ENCODE peak calls at places on chromosome 2, in five cellular contexts. One of them, this sample, is unnamed. For H3K9me3, the result is how much of the 10 kb centered on the place peaks cover.

GRCh38 chr2:191638802-191639172 is 39.1 kb upstream of the NABP1 start:
- DNase-seq in upper lobe of left lung: no peak
- DNase-seq in neural progenitor cell: no peak
- DNase-seq in CD4-positive, alpha-beta memory T cell: no peak
- DNase-seq in CD8-positive, alpha-beta memory T cell: no peak
- DNase-seq in this sample: no peak

GRCh38 chr2:72809095-72809494 is 16.7 kb downstream of the EXOC6B start:
- DNase-seq in upper lobe of left lung: no peak
- DNase-seq in CD8-positive, alpha-beta memory T cell: no peak
- DNase-seq in neural progenitor cell: no peak
- DNase-seq in CD4-positive, alpha-beta memory T cell: no peak
- DNase-seq in this sample: no peak

GRCh38 chr2:30732876-30733275 is 74.4 kb downstream of the CAPN13 start:
- DNase-seq in CD8-positive, alpha-beta memory T cell: no peak
- DNase-seq in upper lobe of left lung: no peak
- DNase-seq in CD4-positive, alpha-beta memory T cell: no peak
- DNase-seq in neural progenitor cell: no peak
- DNase-seq in this sample: no peak

GRCh38 chr2:17780546-17780945 is 26.6 kb downstream of the GEN1 start:
- DNase-seq in neural progenitor cell: no peak
- DNase-seq in upper lobe of left lung: no peak
- DNase-seq in CD8-positive, alpha-beta memory T cell: no peak
- DNase-seq in CD4-positive, alpha-beta memory T cell: no peak
- DNase-seq in this sample: no peak

GRCh38 chr2:191804711-191805230 is 42.1 kb downstream of the CAVIN2 start:
- DNase-seq in CD8-positive, alpha-beta memory T cell: no peak
- DNase-seq in upper lobe of left lung: no peak
- DNase-seq in CD4-positive, alpha-beta memory T cell: no peak
- DNase-seq in neural progenitor cell: no peak
- DNase-seq in this sample: no peak

GRCh38 chr2:96247009-96247408 is 18.8 kb downstream of the TMEM127 start:
- DNase-seq in upper lobe of left lung: no peak
- DNase-seq in neural progenitor cell: no peak
- DNase-seq in CD8-positive, alpha-beta memory T cell: no peak
- DNase-seq in CD4-positive, alpha-beta memory T cell: no peak
- DNase-seq in this sample: no peak

GRCh38 chr2:203021986-203022385 is 7.3 kb downstream of the NBEAL1 start:
- DNase-seq in upper lobe of left lung: no peak
- DNase-seq in neural progenitor cell: no peak
- DNase-seq in CD8-positive, alpha-beta memory T cell: no peak
- DNase-seq in CD4-positive, alpha-beta memory T cell: no peak
- DNase-seq in this sample: no peak

GRCh38 chr2:172088245-172089004 is 3.1 kb downstream of the DLX1 start:
- DNase-seq in CD4-positive, alpha-beta memory T cell: no peak
- DNase-seq in CD8-positive, alpha-beta memory T cell: no peak
- DNase-seq in upper lobe of left lung: peak
- DNase-seq in neural progenitor cell: peak
- DNase-seq in this sample: no peak

GRCh38 chr2:29921560-29921915 is at the start of gene ALK:
- DNase-seq in upper lobe of left lung: peak
- DNase-seq in neural progenitor cell: peak
- DNase-seq in CD8-positive, alpha-beta memory T cell: peak
- DNase-seq in CD4-positive, alpha-beta memory T cell: peak
- DNase-seq in this sample: no peak

GRCh38 chr2:158464426-158465281 is 7.9 kb downstream of the PKP4 start:
- DNase-seq in CD4-positive, alpha-beta memory T cell: no peak
- DNase-seq in CD8-positive, alpha-beta memory T cell: no peak
- DNase-seq in neural progenitor cell: peak
- DNase-seq in upper lobe of left lung: no peak
- DNase-seq in this sample: no peak

GRCh38 chr2:16755377-16755776 is 89.7 kb upstream of the CYRIA start:
- DNase-seq in upper lobe of left lung: no peak
- DNase-seq in CD8-positive, alpha-beta memory T cell: no peak
- DNase-seq in neural progenitor cell: no peak
- DNase-seq in CD4-positive, alpha-beta memory T cell: no peak
- DNase-seq in this sample: no peak

GRCh38 chr2:69517410-69517809 is 80.2 kb upstream of the NFU1 start:
- DNase-seq in CD8-positive, alpha-beta memory T cell: no peak
- DNase-seq in upper lobe of left lung: no peak
- DNase-seq in CD4-positive, alpha-beta memory T cell: no peak
- DNase-seq in neural progenitor cell: no peak
- DNase-seq in this sample: no peak

GRCh38 chr2:178391701-178392100 is 59.3 kb downstream of the PRKRA start:
- DNase-seq in upper lobe of left lung: no peak
- DNase-seq in CD8-positive, alpha-beta memory T cell: no peak
- DNase-seq in CD4-positive, alpha-beta memory T cell: no peak
- DNase-seq in neural progenitor cell: no peak
- DNase-seq in this sample: no peak

GRCh38 chr2:204005940-204006721 is 69.6 kb downstream of the ICOS start:
- DNase-seq in upper lobe of left lung: no peak
- DNase-seq in CD8-positive, alpha-beta memory T cell: no peak
- DNase-seq in neural progenitor cell: no peak
- DNase-seq in CD4-positive, alpha-beta memory T cell: no peak
- DNase-seq in this sample: peak

GRCh38 chr2:68850524-68850923 is 20.7 kb downstream of the BMP10 start:
- DNase-seq in CD8-positive, alpha-beta memory T cell: no peak
- DNase-seq in CD4-positive, alpha-beta memory T cell: no peak
- DNase-seq in upper lobe of left lung: no peak
- DNase-seq in neural progenitor cell: no peak
- DNase-seq in this sample: no peak

GRCh38 chr2:234846589-234847363 is 105.0 kb upstream of the SH3BP4 start:
- DNase-seq in CD4-positive, alpha-beta memory T cell: no peak
- DNase-seq in neural progenitor cell: peak
- DNase-seq in upper lobe of left lung: no peak
- DNase-seq in CD8-positive, alpha-beta memory T cell: no peak
- DNase-seq in this sample: no peak

GRCh38 chr2:96118698-96119388 is 2.5 kb upstream of the ADRA2B start:
- DNase-seq in upper lobe of left lung: no peak
- DNase-seq in CD8-positive, alpha-beta memory T cell: peak
- DNase-seq in CD4-positive, alpha-beta memory T cell: peak
- DNase-seq in neural progenitor cell: no peak
- DNase-seq in this sample: no peak

GRCh38 chr2:158518083-158518482 is 61.3 kb downstream of the PKP4 start:
- DNase-seq in CD8-positive, alpha-beta memory T cell: no peak
- DNase-seq in upper lobe of left lung: no peak
- DNase-seq in CD4-positive, alpha-beta memory T cell: no peak
- DNase-seq in neural progenitor cell: peak
- DNase-seq in this sample: no peak

GRCh38 chr2:43387092-43388062 is 161.0 kb upstream of the ZFP36L2 start:
- DNase-seq in neural progenitor cell: no peak
- DNase-seq in CD8-positive, alpha-beta memory T cell: no peak
- DNase-seq in upper lobe of left lung: no peak
- DNase-seq in CD4-positive, alpha-beta memory T cell: no peak
- DNase-seq in this sample: no peak

GRCh38 chr2:620456-621302 is 56.5 kb downstream of the TMEM18 start:
- DNase-seq in CD8-positive, alpha-beta memory T cell: no peak
- DNase-seq in upper lobe of left lung: peak
- DNase-seq in CD4-positive, alpha-beta memory T cell: no peak
- DNase-seq in neural progenitor cell: no peak
- DNase-seq in this sample: no peak

GRCh38 chr2:62597323-62597722 is 91.3 kb upstream of the TMEM17 start:
- DNase-seq in upper lobe of left lung: no peak
- DNase-seq in CD4-positive, alpha-beta memory T cell: no peak
- DNase-seq in CD8-positive, alpha-beta memory T cell: no peak
- DNase-seq in neural progenitor cell: no peak
- DNase-seq in this sample: no peak

GRCh38 chr2:144362401-144362800 is 157.5 kb downstream of the ZEB2 start:
- DNase-seq in neural progenitor cell: no peak
- DNase-seq in CD8-positive, alpha-beta memory T cell: no peak
- DNase-seq in upper lobe of left lung: no peak
- DNase-seq in CD4-positive, alpha-beta memory T cell: no peak
- DNase-seq in this sample: no peak

GRCh38 chr2:108323619-108324018 is 34.9 kb downstream of the SULT1C2 start:
- DNase-seq in neural progenitor cell: no peak
- DNase-seq in CD4-positive, alpha-beta memory T cell: no peak
- DNase-seq in CD8-positive, alpha-beta memory T cell: no peak
- DNase-seq in upper lobe of left lung: no peak
- DNase-seq in this sample: no peak

GRCh38 chr2:227106845-227107759 is 56.9 kb downstream of the COL4A4 start:
- DNase-seq in upper lobe of left lung: no peak
- DNase-seq in neural progenitor cell: peak
- DNase-seq in CD4-positive, alpha-beta memory T cell: no peak
- DNase-seq in CD8-positive, alpha-beta memory T cell: no peak
- DNase-seq in this sample: peak

GRCh38 chr2:214740867-214741266 is 68.6 kb downstream of the BARD1 start:
- DNase-seq in neural progenitor cell: no peak
- DNase-seq in CD4-positive, alpha-beta memory T cell: no peak
- DNase-seq in upper lobe of left lung: no peak
- DNase-seq in CD8-positive, alpha-beta memory T cell: no peak
- DNase-seq in this sample: no peak

GRCh38 chr2:180322781-180323180 is 315.7 kb upstream of the CWC22 start:
- DNase-seq in neural progenitor cell: no peak
- DNase-seq in CD4-positive, alpha-beta memory T cell: no peak
- DNase-seq in upper lobe of left lung: no peak
- DNase-seq in CD8-positive, alpha-beta memory T cell: no peak
- DNase-seq in this sample: no peak

GRCh38 chr2:37706784-37707183 is 35.3 kb upstream of the CDC42EP3 start:
- DNase-seq in CD4-positive, alpha-beta memory T cell: no peak
- DNase-seq in upper lobe of left lung: no peak
- DNase-seq in neural progenitor cell: no peak
- DNase-seq in CD8-positive, alpha-beta memory T cell: no peak
- DNase-seq in this sample: no peak

GRCh38 chr2:186780701-186781316 is 68.2 kb downstream of the ZSWIM2 start:
- DNase-seq in upper lobe of left lung: no peak
- DNase-seq in CD4-positive, alpha-beta memory T cell: no peak
- DNase-seq in neural progenitor cell: peak
- DNase-seq in CD8-positive, alpha-beta memory T cell: no peak
- DNase-seq in this sample: no peak

GRCh38 chr2:207418422-207418821 is 111.3 kb upstream of the CREB1 start:
- DNase-seq in neural progenitor cell: no peak
- DNase-seq in CD4-positive, alpha-beta memory T cell: no peak
- DNase-seq in CD8-positive, alpha-beta memory T cell: no peak
- DNase-seq in upper lobe of left lung: no peak
- DNase-seq in this sample: no peak

DNA sequence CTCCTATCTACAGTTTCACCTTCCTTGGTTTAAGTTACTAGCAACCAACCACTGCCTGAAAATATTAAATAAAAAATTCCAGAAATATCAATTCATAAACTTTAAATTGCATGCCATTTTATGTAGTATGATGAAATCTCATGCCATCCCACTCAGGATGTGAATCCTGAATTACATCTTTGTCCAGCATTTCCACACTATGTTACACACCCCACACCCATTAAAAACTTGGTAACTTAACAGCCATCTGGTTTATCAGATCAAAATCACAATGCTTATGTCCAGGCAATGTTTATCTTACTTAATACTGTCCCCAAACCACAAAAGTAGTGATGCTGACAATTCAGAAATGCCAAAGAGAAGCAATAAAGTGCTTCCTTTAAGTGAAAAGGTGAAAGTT is 21.6 kb downstream of the CUL3 start:
- DNase-seq in upper lobe of left lung: no peak
- DNase-seq in neural progenitor cell: no peak
- DNase-seq in CD8-positive, alpha-beta memory T cell: no peak
- DNase-seq in CD4-positive, alpha-beta memory T cell: no peak
- DNase-seq in this sample: no peak
- H3K9me3 ChIP-seq in upper lobe of left lung: under half
- H3K9me3 ChIP-seq in neural progenitor cell: under half
- H3K9me3 ChIP-seq in CD8-positive, alpha-beta memory T cell: under half
- H3K9me3 ChIP-seq in CD4-positive, alpha-beta memory T cell: under half
- H3K9me3 ChIP-seq in this sample: under half

GRCh38 chr2:89848114-89848513 is 1156.6 kb downstream of the RPIA start:
- DNase-seq in upper lobe of left lung: no peak
- DNase-seq in neural progenitor cell: no peak
- DNase-seq in CD4-positive, alpha-beta memory T cell: no peak
- DNase-seq in CD8-positive, alpha-beta memory T cell: no peak
- DNase-seq in this sample: no peak

GRCh38 chr2:89848763-89849162 is 1157.3 kb downstream of the RPIA start:
- DNase-seq in upper lobe of left lung: no peak
- DNase-seq in CD4-positive, alpha-beta memory T cell: no peak
- DNase-seq in neural progenitor cell: no peak
- DNase-seq in CD8-positive, alpha-beta memory T cell: no peak
- DNase-seq in this sample: no peak

GRCh38 chr2:89842180-89842908 is 1150.9 kb downstream of the RPIA start:
- DNase-seq in upper lobe of left lung: no peak
- DNase-seq in CD4-positive, alpha-beta memory T cell: no peak
- DNase-seq in neural progenitor cell: no peak
- DNase-seq in CD8-positive, alpha-beta memory T cell: no peak
- DNase-seq in this sample: peak

GRCh38 chr2:89844221-89844943 is 1152.9 kb downstream of the RPIA start:
- DNase-seq in upper lobe of left lung: no peak
- DNase-seq in CD8-positive, alpha-beta memory T cell: no peak
- DNase-seq in CD4-positive, alpha-beta memory T cell: peak
- DNase-seq in neural progenitor cell: no peak
- DNase-seq in this sample: no peak

GRCh38 chr2:89845532-89845931 is 1154.1 kb downstream of the RPIA start:
- DNase-seq in CD4-positive, alpha-beta memory T cell: no peak
- DNase-seq in CD8-positive, alpha-beta memory T cell: no peak
- DNase-seq in neural progenitor cell: no peak
- DNase-seq in upper lobe of left lung: no peak
- DNase-seq in this sample: no peak
- H3K4me3 ChIP-seq in CD4-positive, alpha-beta memory T cell: no peak
- H3K4me3 ChIP-seq in CD8-positive, alpha-beta memory T cell: no peak
- H3K4me3 ChIP-seq in neural progenitor cell: no peak
- H3K4me3 ChIP-seq in upper lobe of left lung: no peak
- H3K4me3 ChIP-seq in this sample: no peak

GRCh38 chr2:209147981-209148380 is 275.9 kb upstream of the MAP2 start:
- DNase-seq in CD4-positive, alpha-beta memory T cell: no peak
- DNase-seq in CD8-positive, alpha-beta memory T cell: no peak
- DNase-seq in upper lobe of left lung: no peak
- DNase-seq in neural progenitor cell: no peak
- DNase-seq in this sample: no peak
- H3K9me3 ChIP-seq in CD4-positive, alpha-beta memory T cell: under half
- H3K9me3 ChIP-seq in CD8-positive, alpha-beta memory T cell: under half
- H3K9me3 ChIP-seq in upper lobe of left lung: under half
- H3K9me3 ChIP-seq in neural progenitor cell: under half
- H3K9me3 ChIP-seq in this sample: under half

GRCh38 chr2:6915399-6915798 is 1.8 kb upstream of the RNF144A start:
- DNase-seq in CD4-positive, alpha-beta memory T cell: no peak
- DNase-seq in CD8-positive, alpha-beta memory T cell: no peak
- DNase-seq in neural progenitor cell: no peak
- DNase-seq in upper lobe of left lung: no peak
- DNase-seq in this sample: no peak

GRCh38 chr2:6916224-6916623 is 988 bp upstream of the RNF144A start:
- DNase-seq in upper lobe of left lung: no peak
- DNase-seq in neural progenitor cell: no peak
- DNase-seq in CD4-positive, alpha-beta memory T cell: no peak
- DNase-seq in CD8-positive, alpha-beta memory T cell: no peak
- DNase-seq in this sample: no peak

GRCh38 chr2:6917761-6918421 is 679 bp downstream of the RNF144A start:
- DNase-seq in CD8-positive, alpha-beta memory T cell: no peak
- DNase-seq in CD4-positive, alpha-beta memory T cell: no peak
- DNase-seq in neural progenitor cell: peak
- DNase-seq in upper lobe of left lung: peak
- DNase-seq in this sample: no peak

GRCh38 chr2:6917071-6917760 is at the start of gene RNF144A:
- DNase-seq in neural progenitor cell: peak
- DNase-seq in CD4-positive, alpha-beta memory T cell: peak
- DNase-seq in upper lobe of left lung: peak
- DNase-seq in CD8-positive, alpha-beta memory T cell: peak
- DNase-seq in this sample: peak

DNA sequence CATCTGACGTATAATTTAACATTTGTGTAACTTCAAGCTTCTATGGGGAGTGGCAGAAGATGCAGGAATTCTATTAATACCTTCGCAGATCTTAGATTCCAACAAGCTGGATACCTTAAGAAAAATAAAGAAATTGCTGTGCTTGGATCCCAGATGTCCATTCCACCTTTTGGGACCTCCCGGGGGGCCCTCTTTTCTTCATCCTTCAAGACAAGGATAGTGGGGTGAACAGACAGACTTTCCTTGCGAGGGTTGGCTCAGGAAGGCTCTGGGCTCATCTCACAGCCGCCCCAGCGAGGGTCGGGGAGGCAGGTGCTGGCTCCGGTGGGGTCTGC is 509 bp upstream of the RNF144A start:
- DNase-seq in upper lobe of left lung: no peak
- DNase-seq in CD8-positive, alpha-beta memory T cell: no peak
- DNase-seq in CD4-positive, alpha-beta memory T cell: no peak
- DNase-seq in neural progenitor cell: no peak
- DNase-seq in this sample: no peak
- H3K4me3 ChIP-seq in upper lobe of left lung: no peak
- H3K4me3 ChIP-seq in CD8-positive, alpha-beta memory T cell: peak
- H3K4me3 ChIP-seq in CD4-positive, alpha-beta memory T cell: no peak
- H3K4me3 ChIP-seq in neural progenitor cell: peak
- H3K4me3 ChIP-seq in this sample: peak

This sample was measured in DND-41.